ENCODE peak calls at places on chromosome 7, in ten cellular contexts. F is ovary; Z is IMR-90; E is PC-3; M is lower lobe of right lung; U is colonic mucosa; N is OCI-LY7; S is CD8-positive, alpha-beta T cell; L is left ventricle myocardium inferior; X is A549. R is an unnamed sample.

GRCh38 chr7:152571031-152571430 is 104.9 kb downstream of the XRCC2 start:
- DNase-seq in Z (no peak), L (no peak), U (no peak), F (no peak), E (no peak), N (no peak), S (no peak), M (no peak), X (no peak), R (peak; percentile 30)

GRCh38 chr7:65444211-65444842 is 70.7 kb downstream of the ZNF92 start:
- DNase-seq in F (no peak), Z (no peak), L (no peak), S (no peak), U (no peak), N (no peak), X (no peak), M (no peak), E (no peak), R (no peak)

GRCh38 chr7:140485463-140486265 is 6.4 kb upstream of the MKRN1 start:
- DNase-seq in F (no peak), N (no peak), U (peak; percentile 75), X (peak; percentile 22), E (peak; percentile 26), Z (no peak), S (no peak), M (no peak), L (no peak), R (no peak)

GRCh38 chr7:107501593-107501992 is 31.7 kb downstream of the GPR22 start:
- DNase-seq in Z (peak; percentile 41), F (no peak), N (peak; percentile 41), X (peak; percentile 59), M (no peak), U (peak; percentile 32), E (peak; percentile 59), S (no peak), L (no peak), R (peak; percentile 49)

GRCh38 chr7:87001214-87001613 is 58.2 kb downstream of the ELAPOR2 start:
- DNase-seq in E (peak; percentile 54), L (no peak), M (no peak), U (no peak), S (no peak), F (no peak), N (no peak), X (no peak), Z (no peak), R (peak; percentile 38)

GRCh38 chr7:105244594-105244993 is 144.1 kb downstream of the SRPK2 start:
- DNase-seq in L (peak; percentile 53), N (no peak), M (peak; percentile 43), Z (no peak), X (no peak), S (no peak), E (no peak), U (no peak), F (peak; percentile 29), R (no peak)

GRCh38 chr7:88363869-88364268 is 57.2 kb upstream of the STEAP4 start:
- DNase-seq in U (no peak), M (no peak), N (no peak), E (no peak), X (no peak), S (no peak), F (no peak), L (no peak), Z (no peak), R (no peak)

GRCh38 chr7:43104874-43105520 is 7.5 kb upstream of the HECW1 start:
- DNase-seq in F (no peak), E (no peak), N (no peak), S (no peak), U (no peak), X (no peak), L (no peak), Z (no peak), M (no peak), R (no peak)

GRCh38 chr7:105614341-105614840 is 33.1 kb upstream of the EFCAB10 start:
- DNase-seq in N (no peak), E (no peak), F (no peak), M (no peak), Z (no peak), S (no peak), X (no peak), U (no peak), L (no peak), R (no peak)

GRCh38 chr7:158272091-158272490 is 315.5 kb downstream of the PTPRN2 start:
- DNase-seq in N (no peak), S (no peak), X (no peak), U (no peak), E (no peak), Z (no peak), F (no peak), M (no peak), L (no peak), R (no peak)
- H3K9me3 ChIP-seq in N (no peaks in the 10 kb centered on the region), S (no peaks in the 10 kb centered on the region), X (no peaks in the 10 kb centered on the region), U (no peaks in the 10 kb centered on the region), E (no peaks in the 10 kb centered on the region), Z (peaks cover 58% of the 10 kb centered on the region), F (no peaks in the 10 kb centered on the region), M (no peaks in the 10 kb centered on the region), L (no peaks in the 10 kb centered on the region), R (no peaks in the 10 kb centered on the region)

GRCh38 chr7:32846630-32847225 is 44.8 kb downstream of the KBTBD2 start:
- DNase-seq in X (peak; percentile 83), L (peak; percentile 91), F (peak; percentile 82), S (peak; percentile 85), M (peak; percentile 91), Z (peak; percentile 63), N (peak; percentile 90), E (peak; percentile 81), U (peak; percentile 91), R (peak; percentile 82)
- TF ChIP-seq CTCF in X (peak; percentile 75), L (peak; percentile 97), F (peak; percentile 76), S (peak; percentile 80), M (peak; percentile 95), Z (peak; percentile 59), N (peak; percentile 97), E (peak; percentile 87), U (peak; percentile 86), R (peak; percentile 80)

GRCh38 chr7:157692156-157693011 is 355.6 kb downstream of the DNAJB6 start:
- DNase-seq in N (no peak), U (no peak), S (no peak), F (no peak), L (no peak), E (no peak), Z (no peak), X (no peak), M (no peak), R (no peak)
- H3K4me3 ChIP-seq in N (no peak overlapping the region), U (no peak overlapping the region), S (no peak overlapping the region), F (no peak overlapping the region), L (peak overlapping the region; percentile 61), E (no peak overlapping the region), Z (no peak overlapping the region), X (no peak overlapping the region), M (no peak overlapping the region), R (no peak overlapping the region)

GRCh38 chr7:57202274-57202673 is 70.0 kb upstream of the ZNF479 start:
- DNase-seq in M (peak; percentile 23), U (no peak), E (no peak), F (no peak), S (no peak), Z (no peak), N (no peak), X (no peak), L (no peak), R (no peak)
- H3K9me3 ChIP-seq in M (peaks cover 20% of the 10 kb centered on the region), U (no peaks in the 10 kb centered on the region), E (no peaks in the 10 kb centered on the region), F (peaks cover 11% of the 10 kb centered on the region), S (no peaks in the 10 kb centered on the region), Z (peaks cover 42% of the 10 kb centered on the region), N (no peaks in the 10 kb centered on the region), X (peaks cover 6% of the 10 kb centered on the region), L (peaks cover 42% of the 10 kb centered on the region), R (no peaks in the 10 kb centered on the region)

R was measured in cardiac muscle cell.